ENCODE peak calls at places on chromosomes 1 and 21, in five cellular contexts. K is GM20000; C is progenitor cell of endocrine pancreas; G is CD8-positive, alpha-beta T cell; U is spleen. L is an unnamed sample.

GRCh38 chr1:12464627-12465056 is 153.4 kb downstream of the DHRS3 start:
- DNase-seq in G (no peak), C (no peak), U (no peak), K (no peak), L (no peak)

GRCh38 chr1:221667504-221667903 is 74.4 kb downstream of the DUSP10 start:
- DNase-seq in G (no peak), C (no peak), U (no peak), K (peak; percentile 23), L (no peak)

GRCh38 chr1:228194921-228195812 is 12.7 kb upstream of the OBSCN start:
- DNase-seq in G (no peak), U (peak; percentile 6), C (no peak), K (no peak), L (no peak)

GRCh38 chr1:97077221-97077620 is 355.6 kb downstream of the PTBP2 start:
- DNase-seq in G (no peak), C (no peak), U (no peak), K (no peak), L (no peak)

GRCh38 chr1:61186753-61187152 is 104.4 kb downstream of the NFIA start:
- DNase-seq in C (no peak), K (no peak), G (no peak), U (no peak), L (no peak)

GRCh38 chr1:29837306-29837646 is 601.0 kb downstream of the PTPRU start:
- DNase-seq in U (peak; percentile 22), G (no peak), C (no peak), K (no peak), L (no peak)

GRCh38 chr1:162709870-162710269 is 77.6 kb downstream of the DDR2 start:
- DNase-seq in U (no peak), C (no peak), K (no peak), G (no peak), L (no peak)

GRCh38 chr1:66176012-66176715 is 357.8 kb upstream of the SGIP1 start:
- DNase-seq in K (no peak), U (no peak), C (no peak), G (no peak), L (no peak)

GRCh38 chr1:183443025-183443424 is 24.8 kb upstream of the NMNAT2 start:
- DNase-seq in K (no peak), U (no peak), C (no peak), G (no peak), L (no peak)

GRCh38 chr1:3727042-3727824 is 25.0 kb upstream of the CCDC27 start:
- DNase-seq in K (peak; percentile 81), G (no peak), U (no peak), C (no peak), L (no peak)

GRCh38 chr1:168260393-168260792 is 20.3 kb upstream of the TBX19 start:
- DNase-seq in K (no peak), G (no peak), U (no peak), C (no peak), L (no peak)

GRCh38 chr1:43463461-43463860 is 9.7 kb upstream of the HYI start:
- DNase-seq in G (no peak), K (no peak), U (no peak), C (no peak), L (no peak)

GRCh38 chr1:170533331-170533730 is 1.4 kb downstream of the GORAB start:
- DNase-seq in C (no peak), K (no peak), G (no peak), U (no peak), L (no peak)

GRCh38 chr21:33237446-33237845 is 7.7 kb downstream of the IFNAR2 start:
- DNase-seq in G (no peak), C (no peak), K (no peak), U (no peak), L (no peak)

GRCh38 chr1:197195100-197195499 is 48.6 kb upstream of the ASPM start:
- DNase-seq in K (no peak), U (no peak), G (no peak), C (no peak), L (no peak)

GRCh38 chr1:12438349-12438924 is 179.6 kb downstream of the DHRS3 start:
- DNase-seq in K (no peak), C (no peak), U (no peak), G (peak; percentile 64), L (no peak)

GRCh38 chr1:221728037-221728505 is 13.8 kb downstream of the DUSP10 start:
- DNase-seq in K (no peak), G (no peak), U (no peak), C (no peak), L (no peak)

GRCh38 chr1:116243673-116244101 is 129.4 kb upstream of the ATP1A1 start:
- DNase-seq in K (no peak), C (no peak), U (no peak), G (no peak), L (no peak)

GRCh38 chr1:114833421-114833820 is 21.2 kb upstream of the SYCP1 start:
- DNase-seq in K (no peak), G (no peak), C (no peak), U (no peak), L (no peak)

GRCh38 chr1:34845131-34845901 is 14.2 kb downstream of the SMIM12 start:
- DNase-seq in K (no peak), U (no peak), C (no peak), G (no peak), L (no peak)

GRCh38 chr1:229759037-229759435 is 133.0 kb downstream of the URB2 start:
- DNase-seq in U (no peak), C (no peak), K (no peak), G (no peak), L (no peak)

GRCh38 chr1:183310753-183311465 is 107.3 kb downstream of the NMNAT2 start:
- DNase-seq in U (no peak), G (no peak), C (no peak), K (no peak), L (no peak)

GRCh38 chr1:220300442-220301121 is 28.3 kb upstream of the RAB3GAP2 start:
- DNase-seq in C (no peak), G (no peak), U (no peak), K (no peak), L (no peak)

GRCh38 chr1:54259546-54259945 is 59.6 kb downstream of the MRPL37 start:
- DNase-seq in C (no peak), K (no peak), U (no peak), G (no peak), L (no peak)

GRCh38 chr1:34786521-34787325 is 5.7 kb downstream of the GJB3 start:
- DNase-seq in G (peak; percentile 59), K (peak; percentile 86), C (peak; percentile 44), U (no peak), L (peak; percentile 67)

GRCh38 chr1:9892563-9893528 is 17.2 kb downstream of the CTNNBIP1 start:
- DNase-seq in K (no peak), C (no peak), G (no peak), U (peak; percentile 32), L (no peak)

GRCh38 chr1:163897401-163898169 is 575.8 kb downstream of the NUF2 start:
- DNase-seq in G (no peak), K (no peak), C (no peak), U (no peak), L (no peak)

GRCh38 chr1:21773585-21773984 is 9.4 kb downstream of the USP48 start:
- DNase-seq in K (no peak), U (no peak), G (no peak), C (no peak), L (no peak)

GRCh38 chr1:21778405-21778727 is 4.6 kb downstream of the USP48 start:
- DNase-seq in G (no peak), C (no peak), U (no peak), K (no peak), L (no peak)

GRCh38 chr1:21775985-21776562 is 6.9 kb downstream of the USP48 start:
- DNase-seq in C (no peak), U (no peak), G (no peak), K (no peak), L (no peak)

GRCh38 chr1:21774835-21775541 is 8.0 kb downstream of the USP48 start:
- DNase-seq in C (no peak), G (no peak), K (no peak), U (no peak), L (no peak)

DNA sequence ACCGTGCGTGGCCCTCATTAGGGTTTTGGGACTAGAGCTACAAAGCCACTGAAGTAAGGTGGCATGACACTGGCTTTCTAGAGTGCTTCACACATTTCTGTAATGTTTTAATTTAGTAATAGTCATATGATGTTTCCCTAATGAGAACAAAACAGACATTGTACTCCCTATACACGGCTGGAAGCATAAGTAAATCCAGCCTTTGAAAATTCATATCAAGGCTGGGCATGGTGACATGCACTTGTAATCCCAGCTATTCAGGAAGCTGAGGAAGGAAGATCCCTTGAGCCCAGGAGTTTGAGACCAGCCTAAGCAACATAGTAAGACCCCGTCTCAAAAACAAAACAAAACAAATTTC is 7.4 kb downstream of the USP48 start:
- DNase-seq in C (no peak), U (no peak), G (no peak), K (no peak), L (no peak)
- TF ChIP-seq CTCF in C (no peak), U (no peak), G (no peak), K (no peak), L (no peak)

DNA sequence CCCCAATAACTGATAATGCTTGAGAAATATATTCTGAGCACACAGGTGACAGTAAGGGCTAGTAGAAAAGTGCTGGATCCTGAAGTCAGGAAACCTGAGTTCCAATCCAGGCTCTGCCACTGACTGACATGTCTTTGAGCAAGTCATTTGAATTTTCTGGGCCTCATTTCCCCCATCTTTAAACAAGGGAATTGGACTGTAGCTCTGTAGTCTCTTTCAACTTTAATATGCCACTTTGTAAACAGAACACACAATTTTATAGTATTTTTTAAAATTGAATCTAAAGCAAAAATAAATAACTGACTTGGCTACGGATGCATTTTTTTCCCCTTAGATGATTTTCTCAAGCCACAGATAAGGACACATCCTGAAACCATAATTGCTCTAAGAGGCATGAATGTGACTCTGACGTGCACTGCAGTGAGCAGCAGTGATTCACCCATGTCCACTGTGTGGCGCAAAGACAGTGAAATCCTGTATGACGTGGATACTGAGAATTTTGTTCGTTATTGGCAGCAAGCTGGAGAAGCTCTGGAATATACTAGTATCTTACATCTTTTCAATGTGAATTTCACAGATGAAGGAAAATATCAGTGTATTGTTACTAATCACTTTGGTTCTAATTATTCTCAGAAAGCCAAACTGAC is 37.0 kb downstream of the LRIG2 start:
- DNase-seq in G (no peak), C (no peak), K (no peak), U (no peak), L (no peak)
- TF ChIP-seq CTCF in G (no peak), C (no peak), K (no peak), U (no peak), L (peak; percentile 20)

DNA sequence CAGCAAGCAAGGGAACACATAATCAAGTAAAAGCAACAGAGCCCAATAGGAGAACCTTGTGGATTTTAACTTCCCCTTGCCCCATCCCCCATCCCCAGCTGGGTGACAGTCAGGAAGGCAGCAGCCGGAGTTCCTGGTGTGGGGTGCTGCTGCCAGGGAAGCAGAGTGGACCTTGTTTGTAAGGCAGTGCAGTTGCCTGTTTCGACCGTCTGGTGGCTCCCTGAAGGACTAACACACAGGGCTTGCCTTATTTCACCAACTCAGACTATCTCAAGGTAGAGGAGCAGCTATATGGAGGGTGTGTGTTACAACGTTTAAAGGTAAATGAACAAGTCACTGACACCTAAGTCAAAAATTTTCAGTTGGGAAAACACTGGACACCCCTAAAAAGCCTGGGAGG is 6.6 kb downstream of the KRTAP10-8 start:
- DNase-seq in U (peak; percentile 74), K (no peak), G (no peak), C (no peak), L (no peak)
- TF ChIP-seq CTCF in U (no peak), K (peak; percentile 3), G (no peak), C (peak; percentile 33), L (peak; percentile 37)

DNA sequence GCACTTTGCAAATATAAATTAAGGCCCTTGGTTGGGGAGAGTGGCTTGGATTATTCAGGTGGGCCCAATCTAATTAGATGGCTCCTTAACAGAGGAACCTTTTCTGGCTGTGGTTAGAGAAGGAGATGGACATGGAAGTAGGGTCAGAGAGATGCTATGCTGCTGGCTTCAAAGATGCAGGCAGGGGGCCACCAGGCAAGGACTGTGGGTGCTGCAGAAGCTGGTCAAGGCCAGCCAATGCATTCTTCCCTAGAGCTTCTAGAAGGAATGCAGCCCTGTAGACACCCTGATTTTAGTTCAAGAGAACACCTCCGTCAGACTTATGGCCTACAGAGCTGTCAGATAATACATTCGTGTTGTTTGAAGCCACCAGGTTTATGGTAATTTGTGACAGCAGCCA is 3.7 kb upstream of the TMEM9 start:
- DNase-seq in K (no peak), C (no peak), G (no peak), U (peak; percentile 18), L (no peak)
- TF ChIP-seq CTCF in K (no peak), C (no peak), G (no peak), U (no peak), L (no peak)